ENCODE peak calls at places on chromosome 12, in eight cellular contexts. P, M, I, X, S, K, L and B are unnamed samples.

GRCh38 chr12:48917857-48918537 is 7.3 kb downstream of the FKBP11 start:
- DNase-seq in K (no peak), X (no peak), P (no peak), L (no peak), M (no peak), I (no peak), S (no peak), B (no peak)

GRCh38 chr12:90062799-90063198 is 354.2 kb upstream of the ATP2B1 start:
- DNase-seq in P (peak; percentile 30), X (peak; percentile 28), L (no peak), M (no peak), S (no peak), I (peak; percentile 12), K (no peak), B (peak; percentile 71)

GRCh38 chr12:119061208-119061796 is 80.0 kb downstream of the SRRM4 start:
- DNase-seq in P (peak; percentile 85), I (peak; percentile 17), L (no peak), S (peak; percentile 54), X (peak; percentile 12), K (peak; percentile 23), M (peak; percentile 62), B (peak; percentile 41)

GRCh38 chr12:31494455-31494854 is 96.5 kb downstream of the DENND5B start:
- DNase-seq in S (no peak), X (no peak), I (no peak), P (no peak), M (no peak), K (no peak), L (no peak), B (no peak)

GRCh38 chr12:109477185-109477962 is at the start of the genes KCTD10 and UBE3B:
- DNase-seq in S (peak; percentile 92), K (peak; percentile 91), P (peak; percentile 96), L (peak; percentile 70), M (peak; percentile 87), I (peak; percentile 88), X (peak; percentile 84), B (peak; percentile 69)

GRCh38 chr12:132886529-132887477 is 602 bp downstream of the CHFR start:
- DNase-seq in K (no peak), I (no peak), S (no peak), M (peak; percentile 27), P (peak; percentile 47), X (peak; percentile 6), L (no peak), B (peak; percentile 5)

GRCh38 chr12:75656650-75657049 is 145.2 kb upstream of the KRR1 start:
- DNase-seq in M (no peak), X (peak; percentile 98), K (no peak), P (peak; percentile 86), I (peak; percentile 87), S (no peak), L (peak; percentile 60), B (peak; percentile 99)

GRCh38 chr12:11773889-11774677 is 124.6 kb downstream of the ETV6 start:
- DNase-seq in L (no peak), X (no peak), K (no peak), S (no peak), M (no peak), I (no peak), P (no peak), B (no peak)

GRCh38 chr12:116525418-116526001 is 33.7 kb upstream of the MAP1LC3B2 start:
- DNase-seq in I (peak; percentile 95), P (peak; percentile 86), S (peak; percentile 54), L (peak; percentile 79), X (peak; percentile 89), K (peak; percentile 66), M (peak; percentile 80), B (peak; percentile 88)

GRCh38 chr12:19945559-19946485 is 422.5 kb upstream of the PDE3A start:
- DNase-seq in M (no peak), K (no peak), P (no peak), L (peak; percentile 58), S (no peak), I (peak; percentile 72), X (no peak), B (peak; percentile 1)

GRCh38 chr12:27539191-27539631 is 15.2 kb downstream of the PPFIBP1 start:
- DNase-seq in I (peak; percentile 73), M (no peak), S (no peak), K (no peak), P (peak; percentile 57), X (no peak), L (peak; percentile 68), B (no peak)

GRCh38 chr12:13973981-13974380 is 7.4 kb downstream of the GRIN2B start:
- DNase-seq in P (no peak), K (no peak), L (no peak), M (peak; percentile 36), X (no peak), I (no peak), S (no peak), B (no peak)

GRCh38 chr12:108612788-108613282 is 15.0 kb upstream of the TMEM119 start:
- DNase-seq in P (peak; percentile 74), M (no peak), S (no peak), K (no peak), X (peak; percentile 37), I (no peak), L (no peak), B (no peak)

GRCh38 chr12:122389677-122390076 is 32.8 kb downstream of the CLIP1 start:
- DNase-seq in X (no peak), I (no peak), M (no peak), L (no peak), K (no peak), P (no peak), S (peak; percentile 48), B (no peak)

GRCh38 chr12:122382919-122383350 is 39.5 kb downstream of the CLIP1 start:
- DNase-seq in I (no peak), S (no peak), P (no peak), X (no peak), K (no peak), L (no peak), M (no peak), B (no peak)

GRCh38 chr12:122385171-122386041 is 37.1 kb downstream of the CLIP1 start:
- DNase-seq in K (no peak), X (no peak), I (no peak), P (no peak), M (no peak), S (no peak), L (no peak), B (no peak)
- H3K4me3 ChIP-seq in K (no peak overlapping the region), X (no peak overlapping the region), I (no peak overlapping the region), P (no peak overlapping the region), M (no peak overlapping the region), S (no peak overlapping the region), L (no peak overlapping the region), B (no peak overlapping the region)

GRCh38 chr12:45220366-45220931 is 4.6 kb downstream of the ANO6 start:
- DNase-seq in S (no peak), I (no peak), P (peak; percentile 62), M (no peak), X (peak; percentile 92), K (no peak), L (no peak), B (peak; percentile 97)

GRCh38 chr12:45223868-45224267 is 8.0 kb downstream of the ANO6 start:
- DNase-seq in X (no peak), K (no peak), P (no peak), M (no peak), S (no peak), L (no peak), I (no peak), B (no peak)

GRCh38 chr12:45220961-45221360 is 5.1 kb downstream of the ANO6 start:
- DNase-seq in X (no peak), P (no peak), I (no peak), K (no peak), M (no peak), L (no peak), S (no peak), B (no peak)

GRCh38 chr12:45227668-45228067 is 11.8 kb downstream of the ANO6 start:
- DNase-seq in L (no peak), M (no peak), K (no peak), P (no peak), S (no peak), I (no peak), X (no peak), B (no peak)

DNA sequence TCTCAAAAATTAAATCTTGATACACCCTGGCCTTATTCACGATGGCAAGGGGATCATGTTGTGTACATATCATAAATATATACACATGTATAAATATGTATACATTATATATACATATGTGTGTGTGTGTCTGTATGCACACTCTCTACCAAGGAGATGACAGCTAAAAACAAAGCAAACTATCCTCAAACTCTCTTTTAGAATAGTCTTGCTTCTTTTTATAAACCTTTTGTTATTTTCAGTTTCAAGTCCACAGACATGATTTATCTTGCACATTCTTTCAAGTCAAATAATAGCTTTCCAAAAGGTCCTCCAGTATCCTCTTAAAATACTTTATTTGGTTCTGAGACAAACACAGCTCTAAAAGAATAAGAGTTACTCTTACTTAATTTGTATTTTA is 8.4 kb downstream of the ANO6 start:
- DNase-seq in L (no peak), K (no peak), X (no peak), P (no peak), I (no peak), S (no peak), M (no peak), B (no peak)
- H3K4me3 ChIP-seq in L (no peak overlapping the region), K (no peak overlapping the region), X (no peak overlapping the region), P (no peak overlapping the region), I (no peak overlapping the region), S (no peak overlapping the region), M (no peak overlapping the region), B (no peak overlapping the region)

DNA sequence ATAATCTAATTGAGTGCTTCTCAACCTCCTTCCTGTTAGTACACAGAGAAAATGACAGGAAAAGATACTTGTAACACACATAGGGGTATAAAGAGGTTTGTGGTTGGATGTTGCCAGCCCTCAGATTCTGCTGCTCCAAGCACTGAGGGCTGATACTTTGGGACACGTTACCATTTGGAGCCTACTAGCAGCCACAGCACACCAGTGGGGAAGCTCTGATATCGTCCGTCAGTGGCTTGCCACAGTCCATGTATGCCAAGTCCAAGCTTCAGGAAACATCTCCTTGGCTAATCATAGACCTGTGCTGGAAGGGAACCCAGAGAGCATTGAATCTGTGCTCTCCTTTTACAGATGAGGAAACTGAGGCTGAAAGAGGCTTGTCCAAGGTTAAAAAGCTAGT is 22.3 kb downstream of the B4GALNT3 start:
- DNase-seq in I (no peak), P (no peak), S (no peak), K (no peak), M (peak; percentile 14), L (no peak), X (no peak), B (no peak)
- H3K4me3 ChIP-seq in I (no peak overlapping the region), P (no peak overlapping the region), S (no peak overlapping the region), K (no peak overlapping the region), M (no peak overlapping the region), L (no peak overlapping the region), X (no peak overlapping the region), B (no peak overlapping the region)

DNA sequence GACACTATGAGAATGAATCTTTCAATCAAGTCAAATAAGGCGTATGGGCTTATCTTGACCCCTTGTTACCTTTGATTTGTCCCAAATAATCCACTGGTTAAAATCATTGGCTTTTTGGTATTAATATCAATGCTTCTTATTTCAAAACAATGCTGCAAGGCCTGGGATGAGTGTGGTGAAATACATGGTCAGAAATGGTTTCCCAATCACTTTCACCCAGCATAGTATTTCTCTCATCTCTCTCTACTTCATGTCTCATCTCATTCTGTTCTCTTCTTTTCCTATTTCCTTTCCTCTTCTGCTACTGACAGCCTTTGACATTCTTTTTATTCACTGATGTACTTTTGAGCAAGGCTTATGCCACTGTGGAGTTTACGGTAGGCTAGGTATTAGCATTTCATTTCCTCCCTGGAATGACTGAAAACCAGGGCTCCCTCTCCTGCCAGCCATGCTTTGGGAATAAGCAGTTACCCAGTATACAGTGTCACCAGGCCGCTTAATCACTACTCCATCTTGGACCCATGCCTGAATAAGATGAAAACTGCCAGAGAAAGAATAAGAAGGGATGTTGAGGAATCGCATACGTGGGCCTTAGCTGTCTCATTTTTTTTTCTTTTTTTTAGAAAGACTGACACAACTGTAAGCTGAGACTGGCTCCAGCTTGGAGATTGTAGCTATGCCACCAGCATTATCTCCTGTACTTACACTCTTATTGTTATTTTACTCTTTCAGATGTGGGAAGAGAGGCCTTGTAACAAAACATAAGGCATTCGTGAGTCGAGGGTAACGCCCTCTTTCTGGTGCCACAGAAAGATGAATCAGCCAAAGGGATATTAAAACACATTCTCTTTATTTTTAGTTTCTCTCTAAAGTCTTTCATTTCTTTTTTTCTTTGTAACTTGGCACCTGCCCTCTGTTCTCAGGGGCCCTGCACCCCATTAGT is 53.5 kb downstream of the IGF1 start:
- DNase-seq in S (no peak), X (no peak), P (no peak), L (no peak), K (no peak), I (peak; percentile 37), M (no peak), B (no peak)
- H3K4me3 ChIP-seq in S (no peak overlapping the region), X (no peak overlapping the region), P (no peak overlapping the region), L (no peak overlapping the region), K (no peak overlapping the region), I (no peak overlapping the region), M (no peak overlapping the region), B (no peak overlapping the region)